ENCODE peak calls at places on chromosomes 7 and 10, in five cellular contexts. N is WTC11, J is OCI-LY7, P is H9, O is globus pallidus. Z is an unnamed sample.

GRCh38 chr10:70549962-70550845 is 52.3 kb downstream of the PRF1 start:
- DNase-seq in N (peak), J (peak), P (peak), O (peak), Z (no peak)

GRCh38 chr10:21518629-21519321 is 6.7 kb downstream of the SKIDA1 start:
- DNase-seq in N (no peak), J (no peak), P (no peak), O (no peak), Z (no peak)

GRCh38 chr10:6255548-6256061 is 52.9 kb downstream of the PFKFB3 start:
- DNase-seq in N (no peak), J (no peak), P (no peak), O (no peak), Z (no peak)

GRCh38 chr10:77230194-77230593 is 407.4 kb downstream of the KCNMA1 start:
- DNase-seq in N (no peak), J (no peak), P (no peak), O (no peak), Z (no peak)

GRCh38 chr7:86469680-86470295 is 173.9 kb upstream of the GRM3 start:
- DNase-seq in N (peak), J (peak), P (peak), O (peak), Z (no peak)

GRCh38 chr10:78015546-78015945 is 13.8 kb downstream of the POLR3A start:
- DNase-seq in N (no peak), J (no peak), P (no peak), O (no peak), Z (no peak)

GRCh38 chr10:113756940-113757543 is 5.6 kb downstream of the PLEKHS1 start:
- DNase-seq in N (no peak), J (no peak), P (no peak), O (no peak), Z (no peak)

GRCh38 chr10:17116193-17116592 is 13.4 kb downstream of the CUBN start:
- DNase-seq in N (no peak), J (no peak), P (no peak), O (no peak), Z (no peak)

GRCh38 chr10:132700168-132701098 is 85.5 kb downstream of the NKX6-2 start:
- DNase-seq in N (no peak), J (no peak), P (peak), O (no peak), Z (peak)

GRCh38 chr7:55526770-55527169 is 45.5 kb downstream of the VOPP1 start:
- DNase-seq in N (peak), J (peak), P (peak), O (peak), Z (no peak)

GRCh38 chr10:112689327-112689726 is 242.3 kb downstream of the VTI1A start:
- DNase-seq in N (peak), J (no peak), P (peak), O (no peak), Z (no peak)

GRCh38 chr10:1413823-1414222 is 323.5 kb downstream of the ADARB2 start:
- DNase-seq in N (no peak), J (no peak), P (no peak), O (no peak), Z (no peak)

GRCh38 chr7:99409814-99410213 is 1.0 kb downstream of the BUD31 start:
- DNase-seq in N (no peak), J (no peak), P (no peak), O (no peak), Z (no peak)

GRCh38 chr7:34067406-34067805 is 162.1 kb downstream of the BMPER start:
- DNase-seq in N (no peak), J (no peak), P (no peak), O (no peak), Z (no peak)

GRCh38 chr10:94546616-94547175 is 1.1 kb downstream of the HELLS start:
- DNase-seq in N (no peak), J (peak), P (no peak), O (no peak), Z (no peak)

GRCh38 chr10:92238062-92238585 is 52.8 kb downstream of the CPEB3 start:
- DNase-seq in N (no peak), J (no peak), P (no peak), O (peak), Z (no peak)

GRCh38 chr10:131244836-131245235 is 66.7 kb downstream of the TCERG1L start:
- DNase-seq in N (no peak), J (no peak), P (no peak), O (no peak), Z (no peak)

GRCh38 chr10:106175760-106176377 is 988.6 kb downstream of the SORCS1 start:
- DNase-seq in N (no peak), J (peak), P (no peak), O (peak), Z (no peak)

GRCh38 chr7:44289341-44290249 is 35.8 kb downstream of the CAMK2B start:
- DNase-seq in N (peak), J (no peak), P (peak), O (no peak), Z (peak)

GRCh38 chr7:43636093-43636492 is 53.2 kb downstream of the STK17A start:
- DNase-seq in N (no peak), J (no peak), P (no peak), O (no peak), Z (no peak)

GRCh38 chr10:129934196-129934925 is 29.7 kb downstream of the EBF3 start:
- DNase-seq in N (no peak), J (no peak), P (no peak), O (no peak), Z (peak)

GRCh38 chr7:170551-171363 is 21.6 kb upstream of the FAM20C start:
- DNase-seq in N (no peak), J (no peak), P (no peak), O (no peak), Z (no peak)

Z was measured in mesenteric fat pad.